ENCODE peak calls at places on chromosomes 13 and 19, in six cellular contexts. L is A549, M is GM12878, J is WTC11, Y is HepG2, I is SK-N-SH. R is an unnamed sample.
A peak's percentile ranks its signal among the peaks of the same experiment; 100 is the strongest.

GRCh38 chr13:59531571-59532091 is 632.1 kb downstream of the DIAPH3 start:
- DNase-seq in L (peak; percentile 11), M (no peak), J (peak; percentile 43), Y (peak; percentile 3), I (no peak), R (peak; percentile 89)

GRCh38 chr13:25966086-25966485 is 85.7 kb downstream of the SHISA2 start:
- DNase-seq in L (no peak), M (no peak), J (no peak), Y (no peak), I (no peak), R (no peak)

GRCh38 chr19:6519289-6519688 is 11.5 kb upstream of the TNFSF9 start:
- DNase-seq in L (peak; percentile 67), M (no peak), J (no peak), Y (no peak), I (no peak), R (peak; percentile 61)

GRCh38 chr19:1166872-1167573 is 7.0 kb downstream of the SBNO2 start:
- DNase-seq in L (no peak), M (no peak), J (peak; percentile 13), Y (no peak), I (no peak), R (no peak)

GRCh38 chr19:57566396-57567256 is 7.0 kb upstream of the ZNF550 start:
- DNase-seq in L (peak; percentile 60), M (no peak), J (no peak), Y (no peak), I (no peak), R (peak; percentile 38)

GRCh38 chr19:884420-885211 is 8.4 kb downstream of the MED16 start:
- DNase-seq in L (no peak), M (no peak), J (no peak), Y (no peak), I (no peak), R (no peak)

GRCh38 chr13:31168736-31169135 is 7.0 kb upstream of the HSPH1 start:
- DNase-seq in L (no peak), M (no peak), J (no peak), Y (no peak), I (no peak), R (no peak)

GRCh38 chr13:56558698-56559320 is 581.9 kb upstream of the PRR20A start:
- DNase-seq in L (no peak), M (no peak), J (no peak), Y (no peak), I (no peak), R (no peak)

GRCh38 chr13:42266464-42266863 is 5.5 kb upstream of the AKAP11 start:
- DNase-seq in L (no peak), M (no peak), J (no peak), Y (no peak), I (no peak), R (peak; percentile 79)

GRCh38 chr13:84821261-84821660 is 939.0 kb upstream of the SLITRK1 start:
- DNase-seq in L (no peak), M (no peak), J (no peak), Y (no peak), I (peak; percentile 25), R (no peak)

GRCh38 chr19:7831452-7831851 is 1.4 kb downstream of the EVI5L start:
- DNase-seq in L (peak; percentile 62), M (no peak), J (peak; percentile 65), Y (peak; percentile 70), I (no peak), R (peak; percentile 34)

GRCh38 chr19:48244289-48244688 is 11.4 kb downstream of the CARD8 start:
- DNase-seq in L (no peak), M (no peak), J (no peak), Y (no peak), I (no peak), R (no peak)

GRCh38 chr19:12947702-12948596 is 2.3 kb downstream of the RAD23A start:
- DNase-seq in L (no peak), M (no peak), J (no peak), Y (no peak), I (no peak), R (no peak)

GRCh38 chr19:48683349-48683748 is 10.5 kb upstream of the NTN5 start:
- DNase-seq in L (no peak), M (no peak), J (no peak), Y (no peak), I (no peak), R (peak; percentile 19)

GRCh38 chr13:40389081-40389641 is 277.3 kb downstream of the FOXO1 start:
- DNase-seq in L (no peak), M (peak; percentile 4), J (no peak), Y (no peak), I (no peak), R (no peak)

GRCh38 chr13:28707629-28708427 is 10.9 kb downstream of the SLC46A3 start:
- DNase-seq in L (no peak), M (peak; percentile 94), J (no peak), Y (no peak), I (no peak), R (peak; percentile 92)

GRCh38 chr13:75226092-75226491 is 255.9 kb downstream of the TBC1D4 start:
- DNase-seq in L (no peak), M (no peak), J (peak; percentile 55), Y (no peak), I (no peak), R (no peak)

GRCh38 chr19:584240-585001 is 5.3 kb upstream of the HCN2 start:
- DNase-seq in L (no peak), M (no peak), J (peak; percentile 87), Y (no peak), I (peak; percentile 95), R (peak; percentile 27)

GRCh38 chr19:5083547-5083965 is 114.6 kb downstream of the KDM4B start:
- DNase-seq in L (no peak), M (no peak), J (no peak), Y (no peak), I (no peak), R (no peak)

GRCh38 chr19:2503521-2504109 is 27.7 kb downstream of the GADD45B start:
- DNase-seq in L (peak; percentile 47), M (no peak), J (no peak), Y (no peak), I (no peak), R (peak; percentile 78)

GRCh38 chr19:35712910-35713845 is 4.6 kb upstream of the KMT2B start:
- DNase-seq in L (no peak), M (peak; percentile 82), J (peak; percentile 46), Y (no peak), I (no peak), R (no peak)

GRCh38 chr13:33017410-33017929 is 1.2 kb downstream of the KL start:
- DNase-seq in L (peak; percentile 69), M (peak; percentile 65), J (peak; percentile 34), Y (peak; percentile 18), I (no peak), R (peak; percentile 6)
- TF ChIP-seq USF2 in L (no peak), M (peak; percentile 65), J (no peak), Y (no peak), I (no peak), R (no peak)

DNA sequence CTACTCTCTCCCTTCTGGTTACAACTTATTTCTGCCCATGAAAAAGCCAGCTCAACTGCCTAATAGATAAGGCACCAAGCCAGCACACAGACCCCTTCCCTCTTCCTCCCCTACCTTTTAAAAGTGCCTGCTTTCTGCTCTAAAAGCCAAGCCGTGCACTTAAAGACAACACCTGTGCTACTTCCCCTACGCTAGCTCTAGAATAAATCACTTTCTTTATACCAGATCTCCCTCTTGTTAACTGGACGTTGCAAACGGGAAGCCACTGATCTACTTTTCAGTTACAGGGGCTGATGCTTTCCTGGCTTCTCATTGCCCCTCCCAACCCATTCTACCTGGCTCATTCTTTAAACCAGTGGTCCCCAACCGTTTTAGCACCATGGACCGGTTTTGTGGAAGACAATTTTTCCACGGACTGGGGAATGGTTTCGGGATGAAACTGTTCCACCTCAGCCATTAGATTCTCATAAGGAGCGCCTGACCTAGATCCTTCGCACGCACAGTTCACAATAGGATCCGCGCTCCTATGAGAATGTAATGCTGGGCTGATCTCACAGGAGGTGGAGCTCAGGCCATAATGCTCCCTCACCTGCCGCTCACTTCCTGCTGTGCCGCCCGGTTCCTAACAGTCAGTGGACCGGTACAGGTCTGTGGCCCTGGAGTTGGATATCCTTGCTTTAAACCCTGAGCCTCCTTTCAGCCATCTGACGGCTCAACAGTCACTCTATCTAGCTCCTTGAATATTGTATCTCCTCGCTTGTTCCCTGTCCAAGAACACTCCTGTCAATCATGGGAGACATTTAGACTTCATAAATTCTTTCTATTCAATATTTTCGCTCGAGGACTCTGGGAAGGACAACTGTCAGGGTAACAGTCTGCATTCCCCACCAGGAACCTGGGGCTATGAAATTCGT is 839 bp upstream of the ZNF223 start:
- DNase-seq in L (peak; percentile 27), M (no peak), J (peak; percentile 24), Y (no peak), I (no peak), R (no peak)
- TF ChIP-seq USF2 in L (no peak), M (no peak), J (no peak), Y (no peak), I (no peak), R (no peak)

GRCh38 chr13:98977568-98978270 is at the start of gene DOCK9:
- DNase-seq in L (no peak), M (no peak), J (peak; percentile 31), Y (no peak), I (no peak), R (peak; percentile 65)
- TF ChIP-seq USF2 in L (no peak), M (no peak), J (no peak), Y (no peak), I (no peak), R (no peak)

GRCh38 chr13:64758520-64758919 is 2471.6 kb downstream of the PCDH9 start:
- DNase-seq in L (no peak), M (no peak), J (no peak), Y (no peak), I (no peak), R (peak; percentile 1)
- TF ChIP-seq USF2 in L (no peak), M (no peak), J (no peak), Y (no peak), I (no peak), R (no peak)

DNA sequence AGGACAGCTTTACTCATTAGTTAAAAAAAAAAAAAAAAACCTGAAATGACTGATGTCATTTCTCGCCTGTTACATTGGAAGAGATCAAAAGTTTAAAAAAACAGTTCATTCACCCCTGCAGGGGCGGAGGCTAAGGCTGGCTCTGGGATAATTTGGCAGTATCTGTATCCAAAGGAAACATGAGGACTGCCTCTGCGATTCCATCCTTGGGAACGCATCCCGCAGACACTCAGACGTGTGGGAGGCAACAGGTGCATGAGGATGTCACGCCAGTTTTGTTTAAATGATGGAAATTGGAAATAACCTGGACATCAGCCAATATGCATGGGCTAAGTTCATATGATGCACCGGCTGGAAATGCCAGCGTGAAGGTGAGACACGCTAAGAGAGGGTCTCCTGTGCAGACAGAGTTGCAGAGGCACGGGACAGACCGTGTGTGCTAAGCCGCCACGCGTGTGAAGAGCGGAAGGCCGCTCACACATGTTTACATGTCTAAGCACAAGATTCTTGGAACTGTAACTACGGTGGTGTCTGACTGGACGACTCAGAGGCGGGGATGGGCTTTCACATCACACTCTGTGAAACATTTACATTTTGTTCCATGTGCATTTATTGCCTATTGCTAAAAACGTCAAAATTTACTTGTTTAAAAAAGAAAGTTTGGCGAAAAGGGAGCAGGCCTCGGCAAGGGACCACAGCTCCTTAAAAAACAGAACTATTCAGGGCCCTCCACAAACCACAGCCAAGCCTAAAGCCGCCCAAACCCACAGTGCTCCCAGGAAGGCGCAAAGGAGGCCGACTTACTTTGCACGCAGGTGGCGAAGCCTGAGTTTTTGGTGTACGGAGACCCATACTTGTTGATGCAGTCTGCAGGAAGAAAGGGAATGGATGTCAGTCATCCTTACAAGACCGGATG is 17.9 kb downstream of the GAS6 start:
- DNase-seq in L (no peak), M (no peak), J (no peak), Y (no peak), I (no peak), R (no peak)
- TF ChIP-seq USF2 in L (no peak), M (no peak), J (no peak), Y (no peak), I (no peak), R (no peak)

R was measured in IMR-90.